ENCODE peak calls at places on chromosomes 11 and 22, in four cellular contexts. X is cardiac muscle cell, D is HCT116, G is heart left ventricle. C is an unnamed sample.

GRCh38 chr22:44422742-44423370 is 75.2 kb downstream of the RTL6 start:
- DNase-seq in D (no peak), G (no peak), X (no peak), C (peak; percentile 37)

GRCh38 chr22:26485013-26485412 is 1.3 kb downstream of the SRRD start:
- DNase-seq in D (no peak), G (no peak), X (no peak), C (no peak)

GRCh38 chr22:36369004-36369921 is 18.5 kb downstream of the MYH9 start:
- DNase-seq in D (no peak), G (no peak), X (no peak), C (no peak)

GRCh38 chr11:120172054-120172881 is 34.4 kb upstream of the TRIM29 start:
- DNase-seq in G (peak; percentile 68), X (peak; percentile 85), D (peak; percentile 36), C (peak; percentile 76)

GRCh38 chr11:47328449-47329390 is 23.8 kb downstream of the MYBPC3 start:
- DNase-seq in G (peak; percentile 24), D (no peak), X (no peak), C (no peak)

GRCh38 chr22:24725736-24726135 is 48.8 kb downstream of the PIWIL3 start:
- DNase-seq in G (no peak), D (no peak), X (no peak), C (no peak)

GRCh38 chr11:101863361-101863760 is 51.4 kb upstream of the CEP126 start:
- DNase-seq in D (no peak), G (no peak), X (no peak), C (no peak)

GRCh38 chr22:42933783-42934144 is 76.7 kb upstream of the ARFGAP3 start:
- DNase-seq in G (no peak), D (no peak), X (no peak), C (no peak)

GRCh38 chr11:102367364-102367763 is 20.4 kb downstream of the BIRC2 start:
- DNase-seq in D (no peak), G (no peak), X (no peak), C (no peak)

GRCh38 chr11:94150704-94151103 is 22.1 kb downstream of the PANX1 start:
- DNase-seq in X (no peak), D (no peak), G (no peak), C (no peak)

GRCh38 chr22:21587803-21588611 is 20.5 kb downstream of the UBE2L3 start:
- DNase-seq in G (no peak), X (no peak), D (no peak), C (peak; percentile 59)

GRCh38 chr11:125165111-125165663 is 636 bp downstream of the PKNOX2 start:
- DNase-seq in G (no peak), X (peak; percentile 66), D (no peak), C (no peak)

GRCh38 chr11:58775066-58775708 is 43.4 kb upstream of the GLYAT start:
- DNase-seq in G (no peak), X (no peak), D (no peak), C (no peak)

GRCh38 chr11:35343033-35343598 is 76.2 kb downstream of the SLC1A2 start:
- DNase-seq in D (no peak), G (no peak), X (no peak), C (no peak)

GRCh38 chr11:20647976-20648565 is 21.3 kb upstream of the NELL1 start:
- DNase-seq in G (no peak), D (peak; percentile 37), X (peak; percentile 66), C (peak; percentile 17)

GRCh38 chr22:31944700-31945477 is 554 bp downstream of the YWHAH start:
- DNase-seq in G (peak; percentile 70), X (peak; percentile 52), D (no peak), C (peak; percentile 45)

GRCh38 chr11:60498853-60499252 is 6.3 kb downstream of the MS4A12 start:
- DNase-seq in D (no peak), G (no peak), X (no peak), C (peak; percentile 23)

GRCh38 chr22:48065852-48066251 is 1303.4 kb downstream of the TBC1D22A start:
- DNase-seq in X (no peak), D (no peak), G (no peak), C (peak; percentile 23)

GRCh38 chr11:28606930-28607329 is 498.7 kb downstream of the METTL15 start:
- DNase-seq in G (no peak), X (no peak), D (no peak), C (no peak)

GRCh38 chr11:68690671-68691401 is 6.5 kb downstream of the GAL start:
- DNase-seq in G (no peak), D (no peak), X (no peak), C (no peak)

GRCh38 chr11:100866453-100866852 is 179.4 kb downstream of the ARHGAP42 start:
- DNase-seq in X (no peak), G (no peak), D (no peak), C (no peak)

DNA sequence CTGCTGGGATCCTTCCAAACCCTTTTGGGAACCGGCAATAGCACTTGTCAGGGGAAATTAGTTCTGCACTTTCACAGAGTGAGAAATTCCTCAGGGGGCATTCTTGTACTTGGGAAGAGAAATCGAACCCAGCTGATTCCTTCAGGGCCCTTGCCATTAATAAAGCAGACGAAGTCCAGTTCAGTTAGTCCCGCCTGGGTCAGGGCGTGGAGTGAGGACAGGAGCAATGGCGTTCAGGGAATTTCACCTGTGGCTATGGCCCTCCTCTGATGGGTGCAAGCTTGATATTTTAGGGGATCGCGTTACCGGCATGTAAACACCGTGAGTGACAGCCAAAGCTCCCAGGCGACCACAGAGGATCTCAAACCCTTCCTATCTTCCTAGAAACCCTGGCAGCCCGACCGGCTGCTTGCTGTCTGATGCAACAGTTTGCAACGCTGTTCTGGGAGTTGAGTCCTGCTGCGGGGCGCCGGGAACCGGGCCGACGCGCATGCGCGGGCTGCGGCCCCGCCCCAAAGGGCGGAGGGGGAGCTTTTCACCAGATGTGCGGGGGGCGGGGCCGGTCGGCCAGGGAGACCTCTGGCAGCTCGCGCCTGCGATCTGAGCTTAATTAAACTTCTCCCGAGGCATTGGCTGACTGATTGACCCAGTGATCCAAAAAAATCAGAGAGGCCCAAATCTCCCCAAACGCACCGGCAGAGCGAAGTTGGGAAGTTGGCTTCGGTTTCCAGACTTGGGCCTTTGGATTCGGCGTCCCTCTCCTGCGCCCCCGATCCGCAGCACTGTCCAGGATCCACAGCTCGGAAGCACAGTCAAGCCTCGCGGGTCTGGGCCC is 34.3 kb upstream of the CREB3L1 start:
- DNase-seq in X (peak; percentile 93), G (peak; percentile 93), D (peak; percentile 91), C (peak; percentile 96)
- TF ChIP-seq CTCF in X (no peak), G (no peak), D (no peak), C (no peak)

GRCh38 chr11:33933607-33934006 is 41.7 kb upstream of the LMO2 start:
- DNase-seq in X (no peak), G (no peak), D (no peak), C (no peak)
- H3K4me1 ChIP-seq in X (peaks cover 25% of the 10 kb centered on the region), G (peaks cover 32% of the 10 kb centered on the region), D (no peaks in the 10 kb centered on the region), C (no peaks in the 10 kb centered on the region)

DNA sequence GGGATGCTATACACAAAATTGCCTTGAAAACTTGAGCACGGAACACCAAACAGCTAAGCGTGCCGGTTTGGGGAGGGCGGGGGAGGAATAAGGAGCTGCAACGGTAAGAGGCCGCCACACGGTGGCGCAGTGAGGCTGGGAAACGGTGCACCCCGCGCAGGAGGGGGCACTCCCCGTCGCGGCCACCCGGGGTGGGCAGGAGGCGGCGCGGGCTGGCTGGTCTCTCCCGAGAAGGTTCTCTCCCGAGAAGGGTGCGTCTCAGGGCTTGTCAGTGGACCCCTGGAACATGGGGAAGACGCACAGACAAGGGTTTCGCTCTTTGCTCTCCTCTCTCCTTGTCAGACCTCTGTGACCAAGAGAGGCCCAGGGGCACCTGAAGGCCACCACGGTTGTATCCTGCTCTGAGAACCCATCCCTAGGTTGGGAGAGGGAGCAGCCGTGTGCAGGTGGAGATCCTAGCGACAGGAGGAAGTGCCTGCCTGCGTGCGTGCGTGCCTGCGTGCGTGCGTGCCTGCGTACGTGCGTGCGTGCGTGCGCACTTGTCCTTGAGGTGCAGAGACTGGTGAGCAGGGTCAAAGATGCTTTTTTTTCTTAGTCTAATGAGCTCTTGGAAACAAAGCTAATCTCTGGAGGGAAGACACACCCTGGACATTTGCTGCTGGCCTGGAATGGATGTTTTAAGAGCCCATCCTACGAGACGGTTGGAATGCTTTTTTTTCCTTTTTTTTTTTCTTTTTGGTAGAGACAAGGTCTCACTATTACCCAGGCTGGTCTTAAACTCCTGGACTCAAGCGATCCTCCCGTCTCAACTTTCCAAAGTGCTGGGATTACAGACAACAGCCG is 18.1 kb upstream of the JAM3 start:
- DNase-seq in D (peak; percentile 33), X (peak; percentile 85), G (peak; percentile 76), C (peak; percentile 52)
- H3K4me3 ChIP-seq in D (no peak overlapping the region), X (no peak overlapping the region), G (peak overlapping the region; percentile 46), C (no peak overlapping the region)

DNA sequence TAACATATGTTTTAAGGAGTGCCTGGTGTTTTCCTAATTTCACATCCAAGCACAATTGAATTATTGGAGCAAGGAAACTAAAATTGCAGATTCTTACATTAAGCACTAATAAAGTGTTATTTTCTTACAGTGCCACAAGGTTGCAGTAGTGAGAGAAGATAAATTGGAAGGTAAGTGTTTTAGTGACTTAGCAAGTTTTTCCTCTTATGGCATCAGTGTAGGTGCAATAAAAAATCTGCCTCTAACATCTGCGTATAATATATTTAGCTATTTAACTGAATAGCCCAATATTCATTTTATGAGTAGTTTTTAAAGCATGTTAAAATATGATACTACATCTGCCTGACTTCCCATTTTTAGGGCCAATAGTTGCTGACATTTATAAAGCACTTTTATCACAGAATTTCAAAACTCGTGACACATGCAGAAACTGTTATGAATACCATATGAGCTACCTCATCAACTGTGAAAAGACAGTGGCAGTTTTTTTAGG is 19.0 kb downstream of the POLD3 start:
- DNase-seq in X (peak; percentile 18), G (no peak), D (peak; percentile 33), C (no peak)
- TF ChIP-seq CTCF in X (peak; percentile 53), G (peak; percentile 25), D (peak; percentile 34), C (no peak)

DNA sequence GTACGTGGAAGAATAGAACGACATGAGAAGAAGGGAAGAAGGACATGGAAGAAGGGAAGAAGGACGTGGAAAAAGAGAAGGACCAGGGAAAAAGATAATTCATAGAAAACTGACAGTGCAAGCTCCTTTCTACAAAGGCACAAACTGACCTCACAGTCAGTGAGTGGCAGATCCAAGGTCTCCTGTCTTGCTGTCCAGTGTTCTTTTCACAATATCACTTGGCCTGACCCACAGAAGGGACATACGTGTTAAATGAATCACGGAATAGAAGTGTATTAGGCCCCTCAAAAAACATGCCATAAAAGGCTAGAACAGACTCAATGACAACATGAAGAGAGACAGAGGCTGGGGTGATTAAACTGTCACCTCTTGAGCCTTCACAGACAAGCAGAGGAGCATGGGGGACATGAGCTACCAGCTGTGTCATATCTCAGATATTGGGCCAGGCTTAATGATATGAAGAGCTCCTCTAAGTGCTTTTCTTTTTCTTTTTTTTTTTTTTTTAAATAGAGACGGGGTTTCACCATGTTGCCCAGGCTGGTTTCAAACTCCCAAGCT is 4.6 kb downstream of the ASCC2 start:
- DNase-seq in G (no peak), D (no peak), X (peak; percentile 41), C (no peak)
- H3K4me1 ChIP-seq in G (peaks cover 52% of the 10 kb centered on the region), D (peaks cover 4% of the 10 kb centered on the region), X (peaks cover 29% of the 10 kb centered on the region), C (peaks cover 15% of the 10 kb centered on the region)

GRCh38 chr11:61830318-61831105 is 2.4 kb downstream of the FADS2 start:
- DNase-seq in D (no peak), X (no peak), G (no peak), C (no peak)
- H3K4me3 ChIP-seq in D (no peak overlapping the region), X (no peak overlapping the region), G (peak overlapping the region; percentile 75), C (no peak overlapping the region)

GRCh38 chr11:10514210-10514609 is 26.8 kb downstream of the RNF141 start:
- DNase-seq in D (no peak), X (no peak), G (no peak), C (no peak)
- TF ChIP-seq CTCF in D (peak; percentile 16), X (peak; percentile 34), G (peak; percentile 41), C (peak; percentile 37)